ENCODE peak calls at places on chromosomes 6 and 20, in six cellular contexts. F, V, J, N, U and P are unnamed samples.

GRCh38 chr6:130466744-130467052 is 100.9 kb downstream of the TMEM200A start:
- DNase-seq in N (no peak), J (no peak), U (peak), F (no peak), V (no peak), P (no peak)

GRCh38 chr6:135577059-135577538 is 79.6 kb upstream of the AHI1 start:
- DNase-seq in U (no peak), N (no peak), F (no peak), V (peak), J (no peak), P (no peak)

GRCh38 chr20:31894980-31895675 is 24.7 kb downstream of the TTLL9 start:
- DNase-seq in F (no peak), U (peak), N (peak), J (no peak), V (peak), P (peak)

GRCh38 chr6:39702265-39702664 is 22.9 kb downstream of the KIF6 start:
- DNase-seq in V (no peak), N (no peak), J (no peak), U (no peak), F (no peak), P (no peak)

GRCh38 chr6:160810238-160810637 is 108.2 kb downstream of the PLG start:
- DNase-seq in V (no peak), U (no peak), J (no peak), F (no peak), N (peak), P (no peak)

GRCh38 chr6:163634514-163635171 is 220.1 kb downstream of the QKI start:
- DNase-seq in N (no peak), U (no peak), J (no peak), F (no peak), V (no peak), P (no peak)

GRCh38 chr20:35942243-35942642 is 12.1 kb downstream of the SCAND1 start:
- DNase-seq in J (no peak), U (no peak), F (no peak), V (no peak), N (no peak), P (no peak)

GRCh38 chr6:104606361-104606760 is 253.4 kb downstream of the HACE1 start:
- DNase-seq in N (no peak), J (no peak), U (no peak), V (no peak), F (no peak), P (no peak)

GRCh38 chr6:105781905-105782304 is 304.2 kb upstream of the PRDM1 start:
- DNase-seq in V (no peak), F (no peak), J (no peak), U (no peak), N (no peak), P (no peak)

GRCh38 chr6:156526081-156526480 is 251.1 kb upstream of the ARID1B start:
- DNase-seq in V (no peak), F (no peak), J (no peak), N (no peak), U (no peak), P (no peak)

DNA sequence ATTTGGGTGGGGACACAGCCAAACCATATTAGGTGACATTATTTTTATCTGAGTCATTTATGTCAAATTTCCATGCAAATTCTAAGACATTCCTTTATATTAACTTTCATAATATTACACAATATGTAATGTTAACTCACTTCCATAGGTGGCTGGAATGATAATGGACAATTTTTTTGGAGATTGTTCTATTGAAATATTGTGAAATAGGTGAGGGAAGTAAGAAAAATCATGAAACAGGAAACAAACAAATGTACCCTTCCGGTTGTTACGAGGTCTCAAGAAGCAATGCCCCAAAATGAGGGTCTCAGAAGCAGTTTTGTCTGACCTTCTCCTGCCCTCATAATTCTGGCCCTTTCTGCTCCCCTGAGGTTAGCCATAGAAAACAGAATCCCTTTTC is 306.5 kb downstream of the HDGFL1 start:
- DNase-seq in U (no peak), N (no peak), J (no peak), V (no peak), F (no peak), P (no peak)
- TF ChIP-seq BHLHE40 in U (no peak), N (no peak), J (no peak), V (no peak), F (no peak), P (no peak)

DNA sequence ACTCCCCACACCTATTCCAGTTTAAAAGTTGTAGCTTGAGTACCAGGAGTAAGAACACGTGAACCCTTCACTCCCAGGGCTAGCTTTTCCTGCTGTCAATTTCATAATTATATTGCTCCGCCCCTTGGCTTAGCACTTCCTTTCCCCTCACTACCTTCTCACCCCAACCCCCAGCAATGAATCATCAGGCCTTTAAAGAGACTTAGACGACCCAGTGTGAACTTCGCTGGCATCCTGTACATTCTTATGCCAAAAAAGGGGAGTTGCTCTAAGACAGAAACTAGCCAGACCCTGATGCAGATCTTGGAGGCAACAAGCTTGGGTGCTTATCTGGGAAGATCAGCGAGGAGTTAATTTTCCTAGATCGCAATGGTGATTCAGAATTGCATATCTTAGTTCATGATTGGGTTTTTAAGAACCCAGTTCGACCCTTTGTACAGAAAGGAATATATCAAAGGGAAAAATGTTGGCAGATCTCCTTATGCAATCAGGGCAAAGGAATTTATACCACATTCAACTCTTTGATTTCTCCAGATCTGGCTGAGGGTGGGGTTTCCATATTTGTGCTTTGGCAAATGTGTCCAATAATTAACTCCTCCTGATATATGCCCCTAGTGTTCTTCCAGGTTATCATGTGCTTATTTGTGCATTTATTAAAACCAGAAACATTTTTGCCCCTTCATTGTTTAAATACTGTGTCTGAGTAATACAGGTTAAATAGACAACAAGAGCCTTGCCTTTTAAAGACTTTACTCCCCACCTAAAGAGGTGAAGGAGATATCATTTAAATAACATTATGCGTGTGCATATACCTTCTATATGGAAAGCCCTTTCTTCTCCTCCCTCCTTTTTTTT is 8.1 kb upstream of the ATXN1 start:
- DNase-seq in U (peak), N (peak), J (peak), V (no peak), F (peak), P (no peak)
- TF ChIP-seq BHLHE40 in U (peak), N (no peak), J (no peak), V (no peak), F (no peak), P (no peak)

GRCh38 chr6:36443951-36444428 is 1.2 kb downstream of the KCTD20 start:
- DNase-seq in J (peak), V (no peak), F (peak), N (peak), U (peak), P (peak)
- TF ChIP-seq BHLHE40 in J (no peak), V (no peak), F (no peak), N (no peak), U (no peak), P (no peak)

DNA sequence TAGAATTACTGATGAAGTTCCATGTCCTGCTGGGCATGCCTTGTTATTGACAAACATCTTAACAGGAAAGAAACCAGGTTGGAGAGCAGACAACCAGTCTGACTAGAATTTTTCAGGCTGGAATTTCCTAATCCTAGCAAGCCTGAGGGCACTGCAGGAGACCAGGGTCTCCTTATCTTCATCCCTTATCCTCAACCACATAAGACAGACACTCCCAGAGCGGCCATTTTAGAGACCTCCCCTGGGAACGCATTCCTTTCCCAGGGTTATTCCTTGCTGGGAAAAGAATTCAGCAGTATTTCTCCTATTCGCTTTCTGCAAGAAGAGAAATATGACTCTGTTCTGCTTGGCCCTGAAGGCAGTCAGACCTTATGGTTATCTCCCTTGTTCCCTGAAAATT is 803.7 kb downstream of the GRIK2 start:
- DNase-seq in V (no peak), F (no peak), J (no peak), U (no peak), N (no peak), P (no peak)
- TF ChIP-seq BHLHE40 in V (no peak), F (no peak), J (no peak), U (no peak), N (no peak), P (no peak)

GRCh38 chr6:108836061-108836460 is 12.2 kb upstream of the ARMC2 start:
- DNase-seq in F (no peak), U (peak), V (no peak), J (no peak), N (no peak), P (no peak)
- TF ChIP-seq BHLHE40 in F (no peak), U (no peak), V (no peak), J (no peak), N (no peak), P (no peak)

DNA sequence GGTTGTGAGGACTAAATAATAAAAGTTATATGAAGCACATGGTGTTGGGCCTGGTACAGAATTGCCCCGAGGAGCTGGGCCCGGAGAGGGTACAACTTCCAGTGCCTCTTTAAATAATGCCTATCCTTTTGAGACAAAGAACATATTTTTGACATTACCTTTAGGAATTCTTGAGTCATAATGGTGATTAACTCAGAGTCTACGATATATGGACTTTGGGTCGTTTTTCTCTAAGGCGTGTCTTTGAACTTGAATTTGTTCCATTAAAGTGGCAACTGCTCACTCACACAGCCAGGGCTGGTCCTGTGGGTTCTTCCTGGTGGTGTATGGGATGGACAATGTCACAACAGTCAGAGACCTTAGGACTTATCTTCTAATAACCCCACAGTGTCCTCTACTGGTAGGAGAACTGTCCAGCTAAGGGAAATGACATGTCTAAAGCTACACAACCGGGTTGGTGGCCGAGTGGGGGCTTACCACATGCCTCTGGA is 106.5 kb downstream of the CDC5L start:
- DNase-seq in J (peak), V (no peak), U (peak), F (peak), N (peak), P (peak)
- TF ChIP-seq BHLHE40 in J (no peak), V (no peak), U (no peak), F (no peak), N (no peak), P (no peak)

GRCh38 chr6:24902782-24903181 is 33.0 kb downstream of the RIPOR2 start:
- DNase-seq in N (no peak), V (no peak), J (no peak), F (no peak), U (peak), P (no peak)
- TF ChIP-seq BHLHE40 in N (no peak), V (no peak), J (no peak), F (no peak), U (no peak), P (no peak)

GRCh38 chr6:110033749-110034636 is 55.9 kb downstream of the GPR6 start:
- DNase-seq in F (no peak), V (no peak), N (no peak), U (no peak), J (no peak), P (no peak)
- TF ChIP-seq BHLHE40 in F (no peak), V (no peak), N (no peak), U (no peak), J (no peak), P (no peak)

GRCh38 chr20:45301824-45302251 is 4.8 kb upstream of the RBPJL start:
- DNase-seq in F (no peak), U (no peak), N (no peak), V (peak), J (no peak), P (no peak)

GRCh38 chr20:45306431-45306982 is at the start of gene RBPJL:
- DNase-seq in U (no peak), J (peak), V (no peak), N (no peak), F (no peak), P (no peak)

GRCh38 chr20:45305262-45305661 is 1.4 kb upstream of the RBPJL start:
- DNase-seq in F (no peak), U (no peak), J (no peak), N (no peak), V (no peak), P (no peak)

GRCh38 chr20:45304464-45304999 is 2.1 kb upstream of the RBPJL start:
- DNase-seq in N (no peak), F (no peak), U (no peak), J (no peak), V (no peak), P (no peak)

DNA sequence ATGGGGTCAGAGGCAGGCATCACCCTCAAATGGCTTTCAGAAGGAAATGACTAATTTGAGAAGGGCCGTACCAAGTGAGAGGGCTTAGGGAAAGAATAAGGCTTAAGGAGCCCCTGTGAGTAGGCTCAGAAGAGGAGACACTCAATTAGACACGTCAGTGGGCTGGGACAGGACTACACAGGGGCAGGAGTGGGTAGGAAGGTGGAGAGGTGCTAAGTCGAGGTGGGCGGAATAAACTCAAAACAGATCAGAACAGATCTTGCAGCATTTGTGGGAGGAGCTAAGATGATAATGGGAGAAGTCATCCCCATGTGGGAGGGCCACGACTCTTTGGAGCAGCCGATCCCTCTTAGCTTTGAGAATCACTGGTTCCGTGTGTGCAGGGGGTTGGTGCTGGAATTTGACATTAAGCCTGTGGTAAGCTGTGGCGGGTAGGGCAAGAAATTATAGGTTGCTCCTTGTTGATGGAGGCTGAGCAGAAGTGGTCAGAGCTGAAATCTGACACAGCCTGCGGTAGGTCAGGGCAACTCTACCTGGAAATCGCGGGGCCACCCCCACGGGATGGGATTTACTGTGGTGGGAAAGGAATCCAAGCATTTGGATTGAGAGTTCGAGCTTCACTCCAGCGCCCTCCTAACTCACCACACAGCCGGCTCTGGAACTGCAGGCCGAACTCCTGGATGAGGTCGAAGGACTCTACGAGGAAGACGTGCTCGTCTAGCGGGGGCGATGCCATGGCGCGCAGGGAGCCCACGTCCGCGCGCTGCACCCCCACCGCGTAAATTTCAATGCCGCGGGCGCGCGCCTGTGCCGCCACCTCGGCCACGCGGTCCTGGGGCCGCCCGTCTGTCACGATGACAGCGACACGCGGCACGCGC is 2.8 kb upstream of the RBPJL start:
- DNase-seq in J (no peak), U (no peak), F (no peak), N (no peak), V (no peak), P (no peak)
- TF ChIP-seq BHLHE40 in J (no peak), U (no peak), F (no peak), N (no peak), V (no peak), P (no peak)

GRCh38 chr6:82364087-82365010 is 732 bp downstream of the TPBG start:
- DNase-seq in U (peak), N (no peak), J (peak), V (no peak), F (peak), P (peak)
- TF ChIP-seq BHLHE40 in U (no peak), N (no peak), J (no peak), V (no peak), F (no peak), P (no peak)